ENCODE peak calls at places on chromosomes 5 and 9, in four cellular contexts. O is GM12878, W is SK-N-SH, F is HepG2. J is an unnamed sample.

GRCh38 chr5:181160144-181160754 is 12.9 kb downstream of the OR2V2 start:
- DNase-seq in O (no peak), W (peak), F (no peak), J (peak)

GRCh38 chr9:93464876-93465275 is 11.5 kb upstream of the FAM120AOS start:
- DNase-seq in O (no peak), W (no peak), F (no peak), J (no peak)

GRCh38 chr9:79619930-79620329 is 48.2 kb downstream of the TLE4 start:
- DNase-seq in F (no peak), W (no peak), O (no peak), J (no peak)

GRCh38 chr9:131618071-131618479 is 72.8 kb downstream of the PRRT1B start:
- DNase-seq in F (peak), O (no peak), W (peak), J (no peak)

GRCh38 chr5:55691265-55692105 is 20.6 kb downstream of the SLC38A9 start:
- DNase-seq in F (peak), W (peak), O (no peak), J (peak)

GRCh38 chr9:89175739-89176360 is 2.8 kb downstream of the SHC3 start:
- DNase-seq in F (no peak), W (peak), O (no peak), J (no peak)

GRCh38 chr5:131988601-131989000 is 22.9 kb downstream of the ACSL6 start:
- DNase-seq in O (no peak), W (no peak), F (no peak), J (no peak)

GRCh38 chr9:27196383-27196782 is 87.4 kb downstream of the TEK start:
- DNase-seq in W (no peak), F (no peak), O (no peak), J (no peak)

GRCh38 chr5:52725065-52725746 is 62.5 kb upstream of the ITGA1 start:
- DNase-seq in W (no peak), O (no peak), F (peak), J (no peak)

GRCh38 chr5:10421841-10422691 is 19.6 kb upstream of the ROPN1L start:
- DNase-seq in W (no peak), F (no peak), O (no peak), J (no peak)

GRCh38 chr5:92552206-92553160 is 1028.5 kb downstream of the NR2F1-AS1 start:
- DNase-seq in O (no peak), W (peak), F (peak), J (no peak)

GRCh38 chr5:36177154-36177553 is 25.2 kb downstream of the SKP2 start:
- DNase-seq in O (peak), F (no peak), W (no peak), J (no peak)

GRCh38 chr5:74056789-74057164 is 430.8 kb downstream of the ARHGEF28 start:
- DNase-seq in O (no peak), W (no peak), F (peak), J (no peak)

GRCh38 chr5:83029-83428 is 8.9 kb upstream of the PLEKHG4B start:
- DNase-seq in W (no peak), F (no peak), O (no peak), J (no peak)

GRCh38 chr9:127498298-127498697 is 47.0 kb downstream of the LRSAM1 start:
- DNase-seq in W (no peak), O (no peak), F (no peak), J (no peak)

GRCh38 chr5:95068303-95068702 is 216.6 kb downstream of the MCTP1 start:
- DNase-seq in F (no peak), W (no peak), O (no peak), J (no peak)

GRCh38 chr5:143874312-143874711 is 62.4 kb downstream of the HMHB1 start:
- DNase-seq in F (no peak), W (no peak), O (no peak), J (no peak)

GRCh38 chr9:21455320-21455719 is 15.1 kb downstream of the IFNA1 start:
- DNase-seq in F (peak), O (no peak), W (peak), J (no peak)

GRCh38 chr9:27712826-27713225 is 139.5 kb upstream of the C9orf72 start:
- DNase-seq in F (no peak), W (no peak), O (no peak), J (no peak)

GRCh38 chr5:169798906-169799660 is 162.0 kb downstream of the DOCK2 start:
- DNase-seq in O (no peak), F (no peak), W (no peak), J (no peak)
- TF ChIP-seq EP300 in O (no peak), F (no peak), W (no peak), J (no peak)

GRCh38 chr9:96031366-96031824 is 155.9 kb downstream of the ERCC6L2 start:
- DNase-seq in W (peak), O (no peak), F (no peak), J (no peak)
- TF ChIP-seq ZBTB33 in W (no peak), O (no peak), F (no peak), J (no peak)

GRCh38 chr9:126483468-126484056 is 130.2 kb upstream of the LMX1B start:
- DNase-seq in W (no peak), F (no peak), O (no peak), J (no peak)
- TF ChIP-seq TAF1 in W (no peak), F (no peak), O (no peak), J (no peak)

GRCh38 chr5:152688561-152689274 is 283.6 kb upstream of the NMUR2 start:
- DNase-seq in W (no peak), F (no peak), O (no peak), J (no peak)
- TF ChIP-seq EP300 in W (no peak), F (no peak), O (no peak), J (no peak)

GRCh38 chr5:165361143-165361542 is 1855.7 kb downstream of the MAT2B start:
- DNase-seq in O (no peak), W (no peak), F (no peak), J (no peak)

DNA sequence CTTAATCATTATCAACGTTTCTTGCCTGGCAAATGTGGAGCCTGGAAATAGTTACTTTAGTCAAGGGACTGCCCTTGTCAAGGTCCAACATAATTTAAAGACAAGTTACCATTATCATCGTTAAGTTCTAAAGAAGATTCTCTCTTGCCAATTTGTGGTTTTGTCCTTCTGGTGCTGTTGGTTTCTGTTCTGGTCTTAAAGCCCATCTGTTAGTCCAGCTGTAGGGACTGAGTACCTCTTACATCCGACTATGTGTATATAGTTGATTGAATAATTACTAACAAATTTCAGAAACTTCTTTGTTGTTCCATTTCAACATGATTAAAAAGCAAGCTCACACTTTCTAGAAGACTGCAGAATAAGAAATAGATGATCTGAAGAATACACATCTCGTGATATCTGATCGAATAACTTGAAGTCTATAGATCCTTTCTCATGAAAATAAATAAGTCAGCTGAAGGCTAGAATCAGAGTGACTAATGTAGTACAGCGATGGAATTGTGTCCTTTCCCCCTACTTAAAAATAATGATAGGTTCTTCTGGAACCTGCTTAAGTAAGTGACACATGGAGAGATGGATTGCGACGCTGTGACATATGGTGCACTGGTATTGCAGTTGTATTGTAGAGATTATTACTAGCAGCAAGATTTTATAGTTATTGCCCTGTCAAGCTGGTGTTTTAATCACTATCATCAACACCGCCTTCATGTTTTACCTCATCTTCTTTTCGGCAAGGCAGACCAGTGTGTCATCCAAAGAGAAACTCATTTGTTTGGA is 1855.1 kb downstream of the MAT2B start:
- DNase-seq in W (no peak), O (no peak), F (no peak), J (no peak)
- TF ChIP-seq ZBTB33 in W (no peak), O (no peak), F (no peak), J (no peak)

GRCh38 chr9:91923145-91923544 is 26.9 kb downstream of the ROR2 start:
- DNase-seq in O (no peak), W (no peak), F (no peak), J (no peak)
- TF ChIP-seq TAF1 in O (no peak), W (no peak), F (no peak), J (no peak)

DNA sequence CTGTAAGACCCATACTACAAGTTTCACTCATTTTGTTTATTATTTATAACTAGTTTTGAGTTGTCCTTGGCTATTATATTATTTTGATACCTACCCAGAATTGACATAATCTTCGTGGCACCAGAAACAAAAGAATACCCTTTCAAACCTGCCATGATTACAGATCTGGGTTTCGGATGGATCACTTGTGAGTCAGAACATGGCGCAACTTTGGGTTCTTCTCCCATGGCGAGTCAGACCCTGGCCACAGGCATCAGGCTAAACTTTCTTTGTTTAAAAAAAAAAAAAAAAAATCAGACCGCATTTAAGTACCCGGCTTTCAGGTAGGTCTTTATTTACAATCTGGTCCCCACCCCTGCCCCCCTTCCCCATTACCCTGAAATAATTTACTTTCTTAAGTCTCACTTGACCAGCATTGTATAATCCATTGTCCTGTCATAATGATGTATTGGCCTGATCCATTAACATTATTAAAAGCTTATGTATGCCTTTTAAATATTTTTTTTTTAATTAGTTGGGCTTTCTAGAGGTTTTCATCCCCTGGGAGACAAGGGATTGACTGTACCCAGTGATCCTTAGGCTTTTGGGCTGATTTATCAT is 43.9 kb downstream of the F2RL2 start:
- DNase-seq in O (no peak), W (no peak), F (no peak), J (no peak)
- TF ChIP-seq EP300 in O (no peak), W (no peak), F (no peak), J (no peak)